ENCODE peak calls at places on chromosomes 1 and 21, in four cellular contexts. V is adrenal gland, L is mesothelial cell of epicardium, X is GM23338. J is an unnamed sample.

GRCh38 chr21:20024727-20025126 is 973.5 kb upstream of the NCAM2 start:
- DNase-seq in V (no peak), L (no peak), X (no peak), J (no peak)

GRCh38 chr1:15056515-15057285 is 96.8 kb upstream of the TMEM51 start:
- DNase-seq in V (peak), L (no peak), X (no peak), J (no peak)

GRCh38 chr1:101239095-101240040 is 2.5 kb downstream of the S1PR1 start:
- DNase-seq in V (peak), L (no peak), X (no peak), J (no peak)

GRCh38 chr1:212217633-212218032 is 67.6 kb upstream of the PPP2R5A start:
- DNase-seq in V (no peak), L (no peak), X (no peak), J (no peak)

GRCh38 chr1:16981269-16981849 is 939 bp upstream of the MFAP2 start:
- DNase-seq in V (no peak), L (no peak), X (no peak), J (no peak)

GRCh38 chr1:22443332-22443731 is 8.3 kb upstream of the ZBTB40 start:
- DNase-seq in V (no peak), L (no peak), X (peak), J (no peak)

GRCh38 chr1:192832492-192832891 is 23.7 kb downstream of the RGS2 start:
- DNase-seq in V (no peak), L (no peak), X (no peak), J (no peak)

GRCh38 chr21:46634966-46635323 is 529 bp upstream of the PRMT2 start:
- DNase-seq in V (peak), L (no peak), X (peak), J (no peak)

GRCh38 chr1:240487493-240487892 is 124.5 kb downstream of the GREM2 start:
- DNase-seq in V (no peak), L (no peak), X (no peak), J (no peak)

DNA sequence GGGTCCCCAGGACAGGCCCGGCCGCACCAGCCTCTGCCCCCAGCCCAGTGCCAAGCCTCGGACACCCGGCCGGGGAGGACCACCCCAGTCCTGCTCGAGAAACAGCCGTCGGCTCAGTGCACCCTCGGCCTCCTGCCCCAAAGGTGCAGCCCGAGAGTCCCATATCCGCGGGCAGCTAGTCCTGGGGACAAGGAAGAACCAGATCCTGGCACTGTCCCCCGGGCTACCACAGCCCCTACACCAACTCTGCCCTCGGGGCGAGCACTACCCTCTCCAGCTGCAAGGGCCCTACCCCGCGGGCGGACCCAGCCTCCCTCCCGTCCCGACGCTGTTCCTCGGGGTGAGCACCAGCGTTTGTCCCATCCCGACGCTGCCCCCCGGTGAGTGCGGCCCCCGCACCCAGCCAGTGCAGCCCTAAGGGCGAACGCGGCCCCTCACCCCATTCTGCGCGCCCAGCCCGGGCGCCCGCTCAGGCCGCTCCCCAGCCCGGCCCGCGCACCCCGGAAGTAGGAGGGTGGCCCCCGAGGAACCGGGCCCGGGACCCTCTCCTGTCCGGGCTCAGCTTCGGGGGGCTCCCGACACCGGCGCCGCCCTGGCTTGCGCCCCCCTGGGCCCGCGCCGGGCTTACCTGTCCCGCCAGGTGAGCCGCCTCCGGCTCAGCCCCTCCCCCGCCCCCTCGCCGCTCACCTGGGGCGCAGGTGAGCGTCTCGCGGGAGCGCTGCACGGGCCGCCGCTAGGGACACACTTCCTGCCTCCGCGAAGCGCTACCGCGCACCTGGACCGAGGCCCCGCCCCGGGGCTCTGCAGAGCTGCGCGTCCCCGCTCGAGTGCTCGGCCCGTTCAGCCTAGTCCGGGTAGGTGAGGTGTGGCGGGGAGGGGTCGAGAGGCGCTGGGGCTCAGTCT is at the start of gene KDF1:
- DNase-seq in V (no peak), L (peak), X (peak), J (peak)
- TF ChIP-seq CTCF in V (peak), L (peak), X (peak), J (no peak)

DNA sequence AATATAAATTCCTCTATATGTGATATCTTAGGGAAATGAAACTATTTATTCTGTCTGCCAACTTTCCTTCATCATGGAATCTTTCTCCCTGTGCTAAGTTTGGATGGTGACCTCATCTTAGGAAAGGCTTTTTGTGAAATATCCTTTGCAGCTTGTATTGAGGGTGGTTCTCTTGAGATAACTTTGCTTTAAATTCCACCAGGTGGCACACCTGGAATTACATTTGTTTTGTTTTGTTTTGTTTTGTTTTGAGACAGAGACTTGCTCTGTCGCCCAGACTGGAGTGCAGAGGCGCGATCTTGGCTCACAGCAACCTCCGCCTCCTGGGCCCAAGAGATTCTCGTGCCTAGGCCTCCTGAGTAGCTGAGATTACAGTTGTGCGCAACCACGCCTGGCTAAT is 7.6 kb upstream of the CD1A start:
- DNase-seq in V (no peak), L (no peak), X (peak), J (no peak)
- TF ChIP-seq CTCF in V (no peak), L (no peak), X (peak), J (no peak)

GRCh38 chr1:32962248-32962896 is 2.2 kb downstream of the RNF19B start:
- DNase-seq in V (no peak), L (no peak), X (no peak), J (no peak)

GRCh38 chr1:32966900-32967299 is 2.3 kb upstream of the RNF19B start:
- DNase-seq in V (no peak), L (no peak), X (no peak), J (no peak)

GRCh38 chr1:32964461-32965250 is at the start of gene RNF19B:
- DNase-seq in V (peak), L (peak), X (peak), J (peak)

GRCh38 chr1:32965251-32965643 is 638 bp upstream of the RNF19B start:
- DNase-seq in V (no peak), L (no peak), X (no peak), J (no peak)

GRCh38 chr1:32963746-32964460 is 706 bp downstream of the RNF19B start:
- DNase-seq in V (peak), L (peak), X (peak), J (peak)
- TF ChIP-seq CTCF in V (peak), L (no peak), X (no peak), J (peak)

GRCh38 chr1:168105846-168106245 is 30.9 kb downstream of the GPR161 start:
- DNase-seq in V (peak), L (no peak), X (peak), J (no peak)

GRCh38 chr1:168114845-168115244 is 21.9 kb downstream of the GPR161 start:
- DNase-seq in V (peak), L (no peak), X (no peak), J (no peak)

GRCh38 chr1:168106274-168106673 is 30.5 kb downstream of the GPR161 start:
- DNase-seq in V (no peak), L (no peak), X (no peak), J (no peak)

GRCh38 chr1:168112673-168113305 is 23.9 kb downstream of the GPR161 start:
- DNase-seq in V (peak), L (no peak), X (no peak), J (no peak)

GRCh38 chr1:168110896-168111545 is 25.7 kb downstream of the GPR161 start:
- DNase-seq in V (peak), L (no peak), X (peak), J (no peak)
- TF ChIP-seq CTCF in V (no peak), L (no peak), X (peak), J (no peak)

GRCh38 chr1:232610187-232610901 is 19.6 kb downstream of the SIPA1L2 start:
- DNase-seq in V (no peak), L (no peak), X (no peak), J (no peak)

GRCh38 chr1:232614811-232615210 is 15.1 kb downstream of the SIPA1L2 start:
- DNase-seq in V (no peak), L (no peak), X (no peak), J (no peak)

GRCh38 chr1:232615401-232615800 is 14.5 kb downstream of the SIPA1L2 start:
- DNase-seq in V (no peak), L (no peak), X (no peak), J (no peak)

GRCh38 chr1:232613752-232614381 is 16.1 kb downstream of the SIPA1L2 start:
- DNase-seq in V (no peak), L (no peak), X (no peak), J (no peak)

GRCh38 chr1:232611834-232612233 is 18.1 kb downstream of the SIPA1L2 start:
- DNase-seq in V (no peak), L (no peak), X (peak), J (no peak)
- TF ChIP-seq CTCF in V (no peak), L (no peak), X (peak), J (no peak)